ENCODE peak calls at places on chromosome 2, in nine cellular contexts. One of them, this sample, is unnamed.

GRCh38 chr2:111924617-111925107 is 26.3 kb downstream of the MERTK start:
- DNase-seq in K562: no peak
- DNase-seq in AG10803: no peak
- DNase-seq in GM23248: no peak
- DNase-seq in right cardiac atrium: no peak
- DNase-seq in thoracic aorta: no peak
- DNase-seq in tibial artery: no peak
- DNase-seq in IMR-90: no peak
- DNase-seq in fibroblast of the aortic adventitia: no peak
- DNase-seq in this sample: no peak

GRCh38 chr2:21740529-21740928 is 616.8 kb downstream of the TDRD15 start:
- DNase-seq in K562: no peak
- DNase-seq in AG10803: no peak
- DNase-seq in GM23248: no peak
- DNase-seq in right cardiac atrium: no peak
- DNase-seq in thoracic aorta: no peak
- DNase-seq in tibial artery: no peak
- DNase-seq in IMR-90: peak; percentile 45
- DNase-seq in fibroblast of the aortic adventitia: no peak
- DNase-seq in this sample: peak; percentile 63

GRCh38 chr2:125837108-125837507 is 818.9 kb upstream of the GYPC start:
- DNase-seq in K562: no peak
- DNase-seq in AG10803: no peak
- DNase-seq in GM23248: no peak
- DNase-seq in right cardiac atrium: no peak
- DNase-seq in thoracic aorta: no peak
- DNase-seq in tibial artery: no peak
- DNase-seq in IMR-90: no peak
- DNase-seq in fibroblast of the aortic adventitia: no peak
- DNase-seq in this sample: no peak

GRCh38 chr2:45497355-45497754 is 113.7 kb downstream of the SRBD1 start:
- DNase-seq in K562: peak; percentile 4
- DNase-seq in AG10803: peak; percentile 21
- DNase-seq in GM23248: peak; percentile 58
- DNase-seq in right cardiac atrium: no peak
- DNase-seq in thoracic aorta: no peak
- DNase-seq in tibial artery: no peak
- DNase-seq in IMR-90: peak; percentile 43
- DNase-seq in fibroblast of the aortic adventitia: peak; percentile 11
- DNase-seq in this sample: peak; percentile 9

GRCh38 chr2:20149703-20150030 is 75.3 kb downstream of the SDC1 start:
- DNase-seq in K562: no peak
- DNase-seq in AG10803: no peak
- DNase-seq in GM23248: no peak
- DNase-seq in right cardiac atrium: no peak
- DNase-seq in thoracic aorta: no peak
- DNase-seq in tibial artery: no peak
- DNase-seq in IMR-90: no peak
- DNase-seq in fibroblast of the aortic adventitia: no peak
- DNase-seq in this sample: no peak

GRCh38 chr2:220586980-220587549 is 959.6 kb downstream of the SLC4A3 start:
- DNase-seq in K562: no peak
- DNase-seq in AG10803: no peak
- DNase-seq in GM23248: no peak
- DNase-seq in right cardiac atrium: no peak
- DNase-seq in thoracic aorta: no peak
- DNase-seq in tibial artery: no peak
- DNase-seq in IMR-90: peak; percentile 79
- DNase-seq in fibroblast of the aortic adventitia: peak; percentile 8
- DNase-seq in this sample: peak; percentile 71

GRCh38 chr2:177164584-177165052 is 48.0 kb upstream of the HNRNPA3 start:
- DNase-seq in K562: peak; percentile 92
- DNase-seq in AG10803: peak; percentile 74
- DNase-seq in GM23248: peak; percentile 91
- DNase-seq in right cardiac atrium: peak; percentile 82
- DNase-seq in thoracic aorta: peak; percentile 53
- DNase-seq in tibial artery: peak; percentile 83
- DNase-seq in IMR-90: peak; percentile 72
- DNase-seq in fibroblast of the aortic adventitia: peak; percentile 86
- DNase-seq in this sample: peak; percentile 86

GRCh38 chr2:231662028-231662810 is 46.1 kb upstream of the PTMA start:
- DNase-seq in K562: peak; percentile 91
- DNase-seq in AG10803: peak; percentile 96
- DNase-seq in GM23248: peak; percentile 98
- DNase-seq in right cardiac atrium: peak; percentile 96
- DNase-seq in thoracic aorta: peak; percentile 65
- DNase-seq in tibial artery: peak; percentile 91
- DNase-seq in IMR-90: peak; percentile 95
- DNase-seq in fibroblast of the aortic adventitia: peak; percentile 97
- DNase-seq in this sample: peak; percentile 98

GRCh38 chr2:186032930-186033329 is 294.3 kb downstream of the FSIP2 start:
- DNase-seq in K562: no peak
- DNase-seq in AG10803: no peak
- DNase-seq in GM23248: no peak
- DNase-seq in right cardiac atrium: no peak
- DNase-seq in thoracic aorta: no peak
- DNase-seq in tibial artery: no peak
- DNase-seq in IMR-90: no peak
- DNase-seq in fibroblast of the aortic adventitia: no peak
- DNase-seq in this sample: no peak

GRCh38 chr2:161992526-161992925 is 81.5 kb downstream of the DPP4 start:
- DNase-seq in K562: no peak
- DNase-seq in AG10803: no peak
- DNase-seq in GM23248: no peak
- DNase-seq in right cardiac atrium: no peak
- DNase-seq in thoracic aorta: no peak
- DNase-seq in tibial artery: no peak
- DNase-seq in IMR-90: no peak
- DNase-seq in fibroblast of the aortic adventitia: no peak
- DNase-seq in this sample: peak; percentile 20

GRCh38 chr2:132582360-132582759 is 87.6 kb downstream of the LYPD1 start:
- DNase-seq in K562: no peak
- DNase-seq in AG10803: no peak
- DNase-seq in GM23248: peak; percentile 5
- DNase-seq in right cardiac atrium: no peak
- DNase-seq in thoracic aorta: no peak
- DNase-seq in tibial artery: no peak
- DNase-seq in IMR-90: peak; percentile 69
- DNase-seq in fibroblast of the aortic adventitia: peak; percentile 16
- DNase-seq in this sample: no peak

DNA sequence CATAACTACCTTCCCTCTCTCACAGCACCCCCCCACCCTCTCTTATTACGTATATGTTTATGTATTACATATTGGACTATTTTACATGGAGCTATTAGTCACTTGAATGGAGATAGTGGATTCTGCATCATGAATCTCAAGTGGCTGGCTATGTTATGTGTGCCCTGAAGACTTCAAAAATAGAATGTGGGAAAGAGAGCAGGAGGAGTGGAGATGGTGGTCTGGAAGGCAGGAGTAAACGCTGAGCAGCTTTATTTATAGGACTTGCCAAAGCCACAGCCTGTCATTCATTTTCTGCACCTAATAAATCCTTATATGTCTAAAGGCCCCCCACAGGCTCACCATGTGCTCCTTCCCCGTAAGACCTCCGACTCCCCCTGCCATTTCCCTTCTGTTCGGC is 4.9 kb downstream of the ANTXR1 start:
- DNase-seq in K562: no peak
- DNase-seq in AG10803: no peak
- DNase-seq in GM23248: no peak
- DNase-seq in right cardiac atrium: no peak
- DNase-seq in thoracic aorta: no peak
- DNase-seq in tibial artery: no peak
- DNase-seq in IMR-90: peak; percentile 49
- DNase-seq in fibroblast of the aortic adventitia: peak; percentile 33
- DNase-seq in this sample: no peak
- H3K4me3 ChIP-seq in K562: no peak overlapping the region
- H3K4me3 ChIP-seq in AG10803: no peak overlapping the region
- H3K4me3 ChIP-seq in GM23248: peak overlapping the region; percentile 91
- H3K4me3 ChIP-seq in right cardiac atrium: no peak overlapping the region
- H3K4me3 ChIP-seq in thoracic aorta: peak overlapping the region; percentile 97
- H3K4me3 ChIP-seq in tibial artery: peak overlapping the region; percentile 19
- H3K4me3 ChIP-seq in IMR-90: no peak overlapping the region
- H3K4me3 ChIP-seq in fibroblast of the aortic adventitia: no peak overlapping the region
- H3K4me3 ChIP-seq in this sample: no peak overlapping the region

DNA sequence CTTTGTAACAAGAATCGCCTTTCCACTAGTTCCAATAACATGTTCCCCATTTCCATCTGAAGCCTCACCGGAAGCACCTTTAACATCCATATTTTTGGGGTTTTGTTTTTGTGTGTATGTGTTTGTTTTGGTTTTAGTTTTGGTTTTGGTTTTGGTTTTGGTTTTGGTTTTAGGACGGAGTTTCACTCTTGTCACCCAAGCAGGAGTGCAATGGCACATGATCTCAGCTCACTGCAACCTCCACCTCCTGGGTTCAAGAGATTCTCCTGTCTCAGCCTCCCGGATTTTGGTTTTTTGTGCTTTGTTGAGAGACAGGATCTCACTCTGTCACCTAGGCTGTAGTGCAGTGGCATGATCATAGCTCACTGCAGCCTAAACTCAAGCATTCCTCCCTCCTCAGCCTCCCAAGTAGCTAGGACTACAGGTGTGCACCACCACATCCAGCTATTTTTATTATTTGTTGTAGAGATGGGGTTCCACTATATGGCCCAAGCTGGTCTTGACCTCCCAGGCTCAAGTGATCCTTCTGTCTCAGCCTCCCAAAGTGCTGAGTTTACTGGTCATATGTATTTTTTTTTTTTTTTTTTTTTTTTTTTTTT is 36.3 kb downstream of the TGOLN2 start:
- DNase-seq in K562: no peak
- DNase-seq in AG10803: no peak
- DNase-seq in GM23248: no peak
- DNase-seq in right cardiac atrium: no peak
- DNase-seq in thoracic aorta: no peak
- DNase-seq in tibial artery: no peak
- DNase-seq in IMR-90: no peak
- DNase-seq in fibroblast of the aortic adventitia: no peak
- DNase-seq in this sample: no peak
- H3K4me3 ChIP-seq in K562: no peak overlapping the region
- H3K4me3 ChIP-seq in AG10803: no peak overlapping the region
- H3K4me3 ChIP-seq in GM23248: no peak overlapping the region
- H3K4me3 ChIP-seq in right cardiac atrium: no peak overlapping the region
- H3K4me3 ChIP-seq in thoracic aorta: peak overlapping the region; percentile 22
- H3K4me3 ChIP-seq in tibial artery: no peak overlapping the region
- H3K4me3 ChIP-seq in IMR-90: no peak overlapping the region
- H3K4me3 ChIP-seq in fibroblast of the aortic adventitia: no peak overlapping the region
- H3K4me3 ChIP-seq in this sample: no peak overlapping the region

DNA sequence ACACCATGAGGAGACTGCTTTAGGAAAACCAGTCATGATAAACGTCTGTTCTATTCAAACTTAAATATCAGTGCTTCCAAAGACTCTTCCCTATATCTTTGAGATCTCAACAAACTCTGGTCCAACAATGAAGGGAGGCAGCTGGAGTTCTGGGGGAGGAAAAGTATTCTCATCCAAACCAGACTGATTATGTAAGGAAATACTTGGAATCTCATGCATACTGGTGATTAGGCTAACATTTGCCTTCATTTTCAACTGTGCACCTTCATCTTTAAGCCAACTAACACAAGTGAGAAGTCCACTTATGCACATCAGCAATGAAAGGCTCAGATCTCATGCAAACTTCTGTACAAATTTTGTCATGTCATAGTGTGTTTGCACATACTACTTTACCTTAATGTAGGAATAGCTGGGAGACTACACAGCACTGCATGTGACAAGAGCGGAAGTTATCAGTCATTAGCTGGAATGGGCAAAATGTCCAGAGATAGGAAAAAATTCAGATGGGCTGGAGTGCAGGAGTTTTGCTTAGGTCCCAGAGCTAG is 67.5 kb upstream of the STK17B start:
- DNase-seq in K562: no peak
- DNase-seq in AG10803: peak; percentile 41
- DNase-seq in GM23248: no peak
- DNase-seq in right cardiac atrium: no peak
- DNase-seq in thoracic aorta: no peak
- DNase-seq in tibial artery: no peak
- DNase-seq in IMR-90: peak; percentile 47
- DNase-seq in fibroblast of the aortic adventitia: peak; percentile 72
- DNase-seq in this sample: no peak
- H3K4me3 ChIP-seq in K562: no peak overlapping the region
- H3K4me3 ChIP-seq in AG10803: no peak overlapping the region
- H3K4me3 ChIP-seq in GM23248: no peak overlapping the region
- H3K4me3 ChIP-seq in right cardiac atrium: no peak overlapping the region
- H3K4me3 ChIP-seq in thoracic aorta: no peak overlapping the region
- H3K4me3 ChIP-seq in tibial artery: no peak overlapping the region
- H3K4me3 ChIP-seq in IMR-90: no peak overlapping the region
- H3K4me3 ChIP-seq in fibroblast of the aortic adventitia: no peak overlapping the region
- H3K4me3 ChIP-seq in this sample: no peak overlapping the region

DNA sequence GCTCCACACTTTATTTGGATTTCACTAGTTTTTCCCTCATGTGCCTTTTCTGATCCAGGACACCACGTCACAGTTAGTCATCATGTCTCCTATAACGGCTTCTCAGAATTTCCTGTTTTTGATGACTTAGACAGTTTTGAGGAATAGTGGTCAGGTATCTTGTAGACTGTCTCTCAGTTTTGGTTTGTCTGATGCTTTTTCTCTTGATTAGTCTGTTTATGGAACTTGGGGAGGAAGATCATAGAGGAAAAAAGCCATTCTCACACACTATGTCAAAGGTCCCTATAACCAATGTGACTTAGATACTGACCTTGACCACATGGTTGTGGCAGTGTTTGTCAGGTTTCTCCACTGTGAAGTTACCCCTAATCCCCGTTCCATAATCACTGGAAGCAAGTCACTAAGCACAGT is 89.0 kb downstream of the RAPH1 start:
- DNase-seq in K562: peak; percentile 36
- DNase-seq in AG10803: peak; percentile 37
- DNase-seq in GM23248: peak; percentile 87
- DNase-seq in right cardiac atrium: no peak
- DNase-seq in thoracic aorta: no peak
- DNase-seq in tibial artery: no peak
- DNase-seq in IMR-90: peak; percentile 85
- DNase-seq in fibroblast of the aortic adventitia: peak; percentile 57
- DNase-seq in this sample: peak; percentile 75
- H3K4me3 ChIP-seq in K562: no peak overlapping the region
- H3K4me3 ChIP-seq in AG10803: no peak overlapping the region
- H3K4me3 ChIP-seq in GM23248: no peak overlapping the region
- H3K4me3 ChIP-seq in right cardiac atrium: no peak overlapping the region
- H3K4me3 ChIP-seq in thoracic aorta: no peak overlapping the region
- H3K4me3 ChIP-seq in tibial artery: no peak overlapping the region
- H3K4me3 ChIP-seq in IMR-90: no peak overlapping the region
- H3K4me3 ChIP-seq in fibroblast of the aortic adventitia: no peak overlapping the region
- H3K4me3 ChIP-seq in this sample: no peak overlapping the region

GRCh38 chr2:72917875-72918660 is 749 bp downstream of the EMX1 start:
- DNase-seq in K562: no peak
- DNase-seq in AG10803: no peak
- DNase-seq in GM23248: no peak
- DNase-seq in right cardiac atrium: no peak
- DNase-seq in thoracic aorta: no peak
- DNase-seq in tibial artery: no peak
- DNase-seq in IMR-90: no peak
- DNase-seq in fibroblast of the aortic adventitia: no peak
- DNase-seq in this sample: no peak
- H3K4me3 ChIP-seq in K562: peak overlapping the region; percentile 29
- H3K4me3 ChIP-seq in AG10803: no peak overlapping the region
- H3K4me3 ChIP-seq in GM23248: no peak overlapping the region
- H3K4me3 ChIP-seq in right cardiac atrium: peak overlapping the region; percentile 54
- H3K4me3 ChIP-seq in thoracic aorta: peak overlapping the region; percentile 66
- H3K4me3 ChIP-seq in tibial artery: peak overlapping the region; percentile 31
- H3K4me3 ChIP-seq in IMR-90: no peak overlapping the region
- H3K4me3 ChIP-seq in fibroblast of the aortic adventitia: no peak overlapping the region
- H3K4me3 ChIP-seq in this sample: no peak overlapping the region

GRCh38 chr2:171579481-171579880 is 57.2 kb downstream of the CYBRD1 start:
- DNase-seq in K562: no peak
- DNase-seq in AG10803: no peak
- DNase-seq in GM23248: peak; percentile 18
- DNase-seq in right cardiac atrium: no peak
- DNase-seq in thoracic aorta: no peak
- DNase-seq in tibial artery: no peak
- DNase-seq in IMR-90: peak; percentile 30
- DNase-seq in fibroblast of the aortic adventitia: no peak
- DNase-seq in this sample: no peak
- H3K4me3 ChIP-seq in K562: no peak overlapping the region
- H3K4me3 ChIP-seq in AG10803: no peak overlapping the region
- H3K4me3 ChIP-seq in GM23248: no peak overlapping the region
- H3K4me3 ChIP-seq in right cardiac atrium: no peak overlapping the region
- H3K4me3 ChIP-seq in thoracic aorta: no peak overlapping the region
- H3K4me3 ChIP-seq in tibial artery: no peak overlapping the region
- H3K4me3 ChIP-seq in IMR-90: no peak overlapping the region
- H3K4me3 ChIP-seq in fibroblast of the aortic adventitia: no peak overlapping the region
- H3K4me3 ChIP-seq in this sample: no peak overlapping the region

This sample was measured in choroid plexus epithelial cell.